ENCODE peak calls at places on chromosome 16, in five cellular contexts. D, Q, N, V and X are unnamed samples.

GRCh38 chr16:626174-626765 is 4.5 kb upstream of the WFIKKN1 start:
- DNase-seq in V (no peak), Q (no peak), D (no peak), N (no peak), X (no peak)

GRCh38 chr16:31224092-31224955 is 7.4 kb upstream of the PYDC1 start:
- DNase-seq in D (no peak), V (peak; percentile 5), N (no peak), Q (no peak), X (no peak)

GRCh38 chr16:14548933-14549788 is 80.9 kb downstream of the PARN start:
- DNase-seq in D (no peak), Q (no peak), V (no peak), N (no peak), X (no peak)

GRCh38 chr16:3716831-3717234 is 491 bp downstream of the TRAP1 start:
- DNase-seq in N (peak; percentile 20), D (peak; percentile 37), V (peak; percentile 36), Q (peak; percentile 42), X (peak; percentile 42)

GRCh38 chr16:30484887-30485286 is 12.3 kb downstream of the ITGAL start:
- DNase-seq in D (no peak), N (no peak), V (no peak), Q (no peak), X (no peak)

GRCh38 chr16:59698341-59698979 is 964.3 kb upstream of the GOT2 start:
- DNase-seq in N (peak; percentile 19), Q (no peak), V (no peak), D (no peak), X (no peak)

GRCh38 chr16:57761301-57761700 is 25.7 kb downstream of the KATNB1 start:
- DNase-seq in Q (no peak), N (no peak), D (no peak), V (no peak), X (no peak)

GRCh38 chr16:62805221-62805857 is 769.1 kb upstream of the CDH8 start:
- DNase-seq in D (no peak), V (no peak), Q (no peak), N (no peak), X (no peak)

GRCh38 chr16:48971571-48972071 is 310.0 kb downstream of the CBLN1 start:
- DNase-seq in D (peak; percentile 31), Q (no peak), N (peak; percentile 69), V (no peak), X (peak; percentile 22)